ENCODE peak calls at places on chromosomes 11 and 22, in seven cellular contexts. S is anterior cingulate cortex, M is cardiac fibroblast, D is hepatic stellate cell, T is astrocyte of the spinal cord, N is mesenteric fat pad, R is esophagus squamous epithelium. Z is an unnamed sample.

GRCh38 chr22:49962751-49963646 is 2.4 kb downstream of the PIM3 start:
- DNase-seq in N (peak), S (no peak), T (no peak), D (no peak), M (no peak), R (no peak), Z (peak)

GRCh38 chr22:43343262-43343988 is at the start of gene SCUBE1:
- DNase-seq in N (no peak), S (no peak), T (no peak), R (no peak), M (peak), D (peak), Z (peak)

GRCh38 chr11:80239217-80239616 is 798.4 kb upstream of the TENM4 start:
- DNase-seq in D (no peak), M (no peak), S (no peak), N (no peak), T (no peak), R (no peak), Z (no peak)

GRCh38 chr11:14645985-14646900 is 2.6 kb downstream of the PDE3B start:
- DNase-seq in S (no peak), N (no peak), D (no peak), T (no peak), R (no peak), M (no peak), Z (no peak)

GRCh38 chr11:61267437-61267841 is 26.5 kb downstream of the PGA5 start:
- DNase-seq in S (no peak), D (no peak), T (no peak), M (no peak), R (no peak), N (no peak), Z (no peak)

GRCh38 chr11:129434641-129435498 is 59.2 kb downstream of the BARX2 start:
- DNase-seq in D (no peak), T (peak), N (no peak), S (no peak), R (no peak), M (no peak), Z (no peak)

GRCh38 chr11:122617297-122617696 is 38.2 kb upstream of the UBASH3B start:
- DNase-seq in N (no peak), M (no peak), T (no peak), S (no peak), D (no peak), R (no peak), Z (no peak)

GRCh38 chr11:44797886-44798683 is 71.3 kb downstream of the TSPAN18 start:
- DNase-seq in R (no peak), M (no peak), S (no peak), N (no peak), D (no peak), T (no peak), Z (peak)

GRCh38 chr22:20430641-20431519 is 6.7 kb downstream of the SCARF2 start:
- DNase-seq in R (no peak), N (peak), S (no peak), M (no peak), D (no peak), T (no peak), Z (peak)

GRCh38 chr11:27998552-27998951 is 109.4 kb downstream of the KIF18A start:
- DNase-seq in T (no peak), N (no peak), M (no peak), S (no peak), D (no peak), R (no peak), Z (no peak)

GRCh38 chr22:46464701-46465347 is 72.6 kb downstream of the CELSR1 start:
- DNase-seq in T (no peak), R (no peak), M (no peak), S (no peak), N (no peak), D (no peak), Z (no peak)

GRCh38 chr11:19680824-19681368 is 31.7 kb upstream of the NAV2 start:
- DNase-seq in S (no peak), N (no peak), T (no peak), M (peak), D (no peak), R (no peak), Z (no peak)

GRCh38 chr11:115153731-115154354 is 350.4 kb downstream of the CADM1 start:
- DNase-seq in M (no peak), D (no peak), R (no peak), N (no peak), S (no peak), T (no peak), Z (no peak)